ENCODE peak calls at places on chromosomes 5 and 9, in four cellular contexts. One of them, this sample, is unnamed.

GRCh38 chr9:135850737-135851136 is 56.6 kb downstream of the CAMSAP1 start:
- DNase-seq in WTC11: no peak
- DNase-seq in K562: no peak
- DNase-seq in A549: no peak
- DNase-seq in this sample: no peak

GRCh38 chr9:138050472-138051330 is 173.1 kb downstream of the CACNA1B start:
- DNase-seq in K562: no peak
- DNase-seq in A549: no peak
- DNase-seq in WTC11: no peak
- DNase-seq in this sample: no peak

GRCh38 chr9:129419382-129419899 is 201.5 kb downstream of the C9orf50 start:
- DNase-seq in K562: no peak
- DNase-seq in A549: no peak
- DNase-seq in WTC11: no peak
- DNase-seq in this sample: no peak

GRCh38 chr5:170758481-170758880 is 25.0 kb upstream of the GABRP start:
- DNase-seq in K562: no peak
- DNase-seq in A549: no peak
- DNase-seq in WTC11: no peak
- DNase-seq in this sample: no peak

GRCh38 chr9:87594218-87594617 is 96.6 kb downstream of the DAPK1 start:
- DNase-seq in WTC11: no peak
- DNase-seq in A549: no peak
- DNase-seq in K562: no peak
- DNase-seq in this sample: no peak

GRCh38 chr5:65506961-65507360 is 25.2 kb upstream of the ADAMTS6 start:
- DNase-seq in K562: no peak
- DNase-seq in WTC11: no peak
- DNase-seq in A549: no peak
- DNase-seq in this sample: no peak

GRCh38 chr9:85392270-85392669 is 349.5 kb downstream of the AGTPBP1 start:
- DNase-seq in A549: no peak
- DNase-seq in WTC11: no peak
- DNase-seq in K562: no peak
- DNase-seq in this sample: no peak

GRCh38 chr9:82254646-82255367 is 266.2 kb downstream of the SPATA31D1 start:
- DNase-seq in WTC11: no peak
- DNase-seq in K562: no peak
- DNase-seq in A549: no peak
- DNase-seq in this sample: no peak

GRCh38 chr9:137685886-137686420 is 67.1 kb downstream of the EHMT1 start:
- DNase-seq in WTC11: no peak
- DNase-seq in K562: no peak
- DNase-seq in A549: no peak
- DNase-seq in this sample: no peak

GRCh38 chr9:75185585-75186170 is 97.4 kb downstream of the OSTF1 start:
- DNase-seq in K562: peak
- DNase-seq in WTC11: peak
- DNase-seq in A549: peak
- DNase-seq in this sample: peak

GRCh38 chr9:88781500-88782391 is 209.5 kb upstream of the S1PR3 start:
- DNase-seq in WTC11: peak
- DNase-seq in K562: peak
- DNase-seq in A549: peak
- DNase-seq in this sample: peak

GRCh38 chr5:41087461-41087860 is 16.3 kb upstream of the MROH2B start:
- DNase-seq in WTC11: no peak
- DNase-seq in K562: no peak
- DNase-seq in A549: no peak
- DNase-seq in this sample: no peak

GRCh38 chr9:112366591-112366990 is 13.3 kb upstream of the HSDL2 start:
- DNase-seq in K562: no peak
- DNase-seq in A549: no peak
- DNase-seq in WTC11: peak
- DNase-seq in this sample: peak

GRCh38 chr5:82821978-82822927 is 254.9 kb downstream of the TMEM167A start:
- DNase-seq in A549: no peak
- DNase-seq in WTC11: no peak
- DNase-seq in K562: no peak
- DNase-seq in this sample: no peak

GRCh38 chr5:108380531-108381021 is 1.3 kb downstream of the FBXL17 start:
- DNase-seq in WTC11: peak
- DNase-seq in A549: peak
- DNase-seq in K562: peak
- DNase-seq in this sample: peak

GRCh38 chr5:108384741-108385140 is 2.8 kb upstream of the FBXL17 start:
- DNase-seq in WTC11: no peak
- DNase-seq in A549: no peak
- DNase-seq in K562: no peak
- DNase-seq in this sample: no peak

GRCh38 chr5:108381034-108381954 is 604 bp downstream of the FBXL17 start:
- DNase-seq in WTC11: peak
- DNase-seq in K562: peak
- DNase-seq in A549: peak
- DNase-seq in this sample: peak

GRCh38 chr5:108381955-108382783 is at the start of gene FBXL17:
- DNase-seq in K562: peak
- DNase-seq in WTC11: peak
- DNase-seq in A549: peak
- DNase-seq in this sample: peak

GRCh38 chr5:108382784-108383358 is 973 bp upstream of the FBXL17 start:
- DNase-seq in K562: peak
- DNase-seq in A549: no peak
- DNase-seq in WTC11: no peak
- DNase-seq in this sample: no peak
- TF ChIP-seq HMGXB4 in K562: no peak
- TF ChIP-seq HMGXB4 in A549: no peak
- TF ChIP-seq HMGXB4 in WTC11: no peak
- TF ChIP-seq HMGXB4 in this sample: no peak

DNA sequence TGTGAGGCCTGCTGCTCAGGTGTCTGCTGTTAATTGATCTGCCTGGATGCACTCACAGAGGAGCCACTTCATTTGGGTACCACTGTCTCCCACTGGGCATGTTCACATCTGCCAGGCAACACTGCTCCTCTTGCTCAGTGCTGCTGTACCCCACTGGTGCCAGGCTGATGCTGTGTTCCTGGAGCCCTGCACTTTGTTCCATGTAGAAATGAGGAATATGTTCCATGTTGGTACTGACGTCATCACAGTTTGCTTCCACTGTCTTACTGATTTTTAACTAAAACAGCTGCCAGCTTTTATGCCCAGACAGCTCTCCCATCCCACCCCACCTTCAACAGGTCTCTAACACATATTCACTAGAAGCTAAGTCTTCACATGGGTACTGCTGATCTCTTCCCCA is 355.7 kb downstream of the LRRC70 start:
- DNase-seq in A549: no peak
- DNase-seq in K562: no peak
- DNase-seq in WTC11: no peak
- DNase-seq in this sample: no peak
- TF ChIP-seq HMGXB4 in A549: no peak
- TF ChIP-seq HMGXB4 in K562: no peak
- TF ChIP-seq HMGXB4 in WTC11: no peak
- TF ChIP-seq HMGXB4 in this sample: no peak

DNA sequence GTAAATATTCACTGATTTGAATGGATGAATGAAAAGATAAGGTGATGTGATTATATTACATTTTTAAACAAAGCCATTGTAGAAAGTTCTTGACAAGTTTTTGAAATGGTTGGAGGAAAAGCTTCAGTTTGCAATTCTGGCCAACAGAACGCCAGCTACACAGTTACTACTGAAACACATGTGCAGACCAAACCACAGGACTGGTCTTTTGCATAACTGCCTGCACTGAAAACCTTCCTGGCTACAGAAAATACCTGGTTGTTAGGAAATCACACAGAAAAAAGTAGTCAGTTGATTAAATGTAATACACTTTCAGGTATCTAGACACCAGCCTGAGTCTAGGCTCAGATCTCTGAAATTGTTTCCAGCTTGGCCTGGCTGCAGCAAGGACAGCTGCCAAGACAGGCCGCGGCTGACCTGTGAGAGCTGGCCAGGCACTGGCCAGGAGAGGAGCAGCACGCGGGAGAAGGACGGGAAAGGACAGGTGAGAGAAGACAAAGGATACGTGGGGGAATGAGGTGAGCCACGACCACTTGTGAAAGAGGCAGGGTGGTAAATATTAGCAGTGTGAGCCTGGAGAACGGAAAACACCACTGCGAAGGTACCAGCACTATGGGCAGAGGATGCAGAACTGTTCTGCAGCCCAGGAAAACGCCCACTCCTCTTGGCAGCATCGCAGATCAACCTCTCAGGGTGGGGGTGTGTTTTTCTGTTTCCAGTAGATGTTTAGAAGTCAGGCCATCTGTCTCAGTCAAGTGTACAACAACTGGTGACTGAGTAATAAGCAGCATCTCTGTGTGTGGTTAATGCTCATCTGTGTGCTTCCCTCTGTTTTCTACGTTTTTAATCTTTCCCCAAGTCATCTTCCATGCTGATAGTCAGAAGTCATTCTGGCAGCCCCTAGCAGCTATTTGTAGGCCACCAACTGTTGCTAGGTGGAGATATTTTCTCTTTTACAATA is 137.4 kb downstream of the SCAMP1 start:
- DNase-seq in WTC11: no peak
- DNase-seq in A549: no peak
- DNase-seq in K562: no peak
- DNase-seq in this sample: no peak
- TF ChIP-seq HMGXB4 in WTC11: no peak
- TF ChIP-seq HMGXB4 in A549: no peak
- TF ChIP-seq HMGXB4 in K562: no peak
- TF ChIP-seq HMGXB4 in this sample: no peak

DNA sequence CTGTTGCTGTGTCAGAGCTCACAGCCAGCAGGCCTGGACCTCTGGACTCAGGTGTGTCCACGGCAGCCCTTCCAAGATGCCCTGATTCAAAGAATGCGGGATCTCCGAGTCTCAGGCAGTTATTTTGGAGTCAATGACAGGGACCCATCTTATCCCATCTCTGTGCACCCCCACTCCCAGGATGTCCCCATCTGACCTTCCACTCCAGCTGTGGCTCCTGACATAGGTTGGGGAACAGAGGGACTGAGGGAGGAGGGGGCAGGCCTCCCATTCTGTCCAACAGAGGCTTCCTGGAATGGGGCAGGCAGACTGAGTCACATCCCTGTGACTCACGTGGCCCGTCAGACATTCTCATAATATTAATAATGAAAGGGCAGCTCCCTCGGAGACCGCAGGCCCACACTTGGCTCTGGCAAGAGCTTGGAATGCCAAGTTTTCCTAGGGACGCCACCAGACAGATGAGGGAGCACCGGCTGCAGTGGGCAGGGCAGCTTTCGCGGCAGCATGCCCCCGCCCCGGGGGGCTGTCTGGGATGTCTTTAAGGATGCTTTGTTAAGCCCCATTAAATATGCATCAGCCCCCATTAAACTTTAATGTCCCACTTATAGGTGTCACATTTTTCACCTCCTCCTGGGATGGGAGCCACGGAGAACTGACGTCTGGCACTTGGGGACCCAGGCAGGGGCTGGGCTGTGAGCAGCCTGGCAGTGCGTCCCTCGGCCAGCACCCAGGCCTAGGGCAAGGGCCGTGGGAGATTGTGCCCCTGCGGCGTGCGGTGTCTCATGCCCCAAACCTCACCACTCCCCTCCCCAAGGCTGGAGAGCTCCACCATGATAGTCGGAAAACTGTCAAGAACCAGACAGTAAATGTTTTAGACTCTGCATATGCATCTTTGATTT is 23.6 kb upstream of the FIBCD1 start:
- DNase-seq in A549: peak
- DNase-seq in WTC11: no peak
- DNase-seq in K562: peak
- DNase-seq in this sample: no peak
- TF ChIP-seq HMGXB4 in A549: no peak
- TF ChIP-seq HMGXB4 in WTC11: no peak
- TF ChIP-seq HMGXB4 in K562: no peak
- TF ChIP-seq HMGXB4 in this sample: no peak

DNA sequence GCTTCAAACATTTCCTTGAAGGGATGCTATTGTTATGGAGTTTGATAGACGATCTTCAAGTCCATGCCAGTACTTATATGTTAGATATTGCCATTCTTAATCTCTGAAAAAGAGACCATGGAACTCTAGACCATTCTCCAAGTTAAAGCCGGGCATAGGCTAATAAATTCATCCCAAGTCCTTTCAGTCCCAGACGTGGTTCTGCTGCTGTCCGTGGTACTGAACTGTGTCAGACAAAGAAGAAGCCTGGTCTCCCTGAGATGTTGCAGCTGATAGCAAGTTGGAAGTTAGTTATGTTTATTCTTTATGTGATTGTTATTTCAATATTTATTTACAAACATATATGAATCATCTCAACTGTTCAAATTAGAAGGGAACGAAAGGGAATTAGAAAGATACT is 158.7 kb downstream of the NMUR2 start:
- DNase-seq in K562: no peak
- DNase-seq in WTC11: peak
- DNase-seq in A549: peak
- DNase-seq in this sample: peak
- TF ChIP-seq HMGXB4 in K562: no peak
- TF ChIP-seq HMGXB4 in WTC11: no peak
- TF ChIP-seq HMGXB4 in A549: no peak
- TF ChIP-seq HMGXB4 in this sample: no peak

GRCh38 chr9:99076030-99076429 is 28.9 kb upstream of the TGFBR1 start:
- DNase-seq in WTC11: no peak
- DNase-seq in A549: no peak
- DNase-seq in K562: no peak
- DNase-seq in this sample: no peak

GRCh38 chr9:99074902-99075245 is 30.0 kb upstream of the TGFBR1 start:
- DNase-seq in A549: no peak
- DNase-seq in K562: no peak
- DNase-seq in WTC11: no peak
- DNase-seq in this sample: no peak

GRCh38 chr9:99075246-99075912 is 29.5 kb upstream of the TGFBR1 start:
- DNase-seq in WTC11: no peak
- DNase-seq in A549: no peak
- DNase-seq in K562: peak
- DNase-seq in this sample: no peak

GRCh38 chr9:99078731-99079130 is 26.2 kb upstream of the TGFBR1 start:
- DNase-seq in WTC11: no peak
- DNase-seq in K562: no peak
- DNase-seq in A549: no peak
- DNase-seq in this sample: no peak

GRCh38 chr9:99076483-99077171 is 28.3 kb upstream of the TGFBR1 start:
- DNase-seq in WTC11: no peak
- DNase-seq in A549: no peak
- DNase-seq in K562: peak
- DNase-seq in this sample: no peak
- TF ChIP-seq HMGXB4 in WTC11: no peak
- TF ChIP-seq HMGXB4 in A549: no peak
- TF ChIP-seq HMGXB4 in K562: no peak
- TF ChIP-seq HMGXB4 in this sample: no peak

GRCh38 chr5:138726848-138727247 is 26.4 kb upstream of the CTNNA1 start:
- DNase-seq in WTC11: no peak
- DNase-seq in A549: no peak
- DNase-seq in K562: no peak
- DNase-seq in this sample: no peak

GRCh38 chr5:138724470-138725146 is 28.6 kb upstream of the CTNNA1 start:
- DNase-seq in A549: no peak
- DNase-seq in K562: no peak
- DNase-seq in WTC11: peak
- DNase-seq in this sample: no peak

GRCh38 chr5:138722518-138722917 is 30.7 kb upstream of the CTNNA1 start:
- DNase-seq in A549: no peak
- DNase-seq in K562: no peak
- DNase-seq in WTC11: peak
- DNase-seq in this sample: no peak

GRCh38 chr5:138725885-138726457 is 27.3 kb upstream of the CTNNA1 start:
- DNase-seq in K562: no peak
- DNase-seq in A549: no peak
- DNase-seq in WTC11: no peak
- DNase-seq in this sample: peak

GRCh38 chr5:138725153-138725884 is 27.9 kb upstream of the CTNNA1 start:
- DNase-seq in A549: peak
- DNase-seq in WTC11: peak
- DNase-seq in K562: no peak
- DNase-seq in this sample: peak
- TF ChIP-seq HMGXB4 in A549: no peak
- TF ChIP-seq HMGXB4 in WTC11: no peak
- TF ChIP-seq HMGXB4 in K562: no peak
- TF ChIP-seq HMGXB4 in this sample: peak